ENCODE peak calls at places on chromosomes 13 and 19, in six cellular contexts. P is hepatic stellate cell; S is Daoy; R is left ventricle myocardium superior; Z is stimulated activated CD4-positive, alpha-beta T cell treated with anti-CD3 and anti-CD28 coated beads, Interleukin-12 subunit alpha, Interleukin-12 subunit beta, amount 100 ng/mL, for 24 hours; A is stimulated activated CD8-positive, alpha-beta memory T cell treated with anti-CD3 and anti-CD28 coated beads, Interleukin-15, amount 100 ng/mL, for 1 hour. J is an unnamed sample.

GRCh38 chr13:39463611-39464010 is 139.4 kb downstream of the LHFPL6 start:
- DNase-seq in R (no peak), P (no peak), Z (no peak), S (no peak), A (no peak), J (no peak)

GRCh38 chr19:34851277-34851804 is 75.4 kb upstream of the ZNF30 start:
- DNase-seq in A (no peak), S (no peak), P (no peak), R (no peak), Z (no peak), J (no peak)

GRCh38 chr13:113904411-113904810 is 40.5 kb upstream of the GAS6 start:
- DNase-seq in Z (no peak), A (no peak), S (peak), R (peak), P (no peak), J (peak)

GRCh38 chr19:15252398-15253018 is 20.3 kb upstream of the EPHX3 start:
- DNase-seq in R (no peak), P (peak), A (no peak), Z (no peak), S (peak), J (peak)

GRCh38 chr13:107554355-107554905 is 660.9 kb downstream of the LIG4 start:
- DNase-seq in P (no peak), Z (no peak), R (no peak), A (no peak), S (no peak), J (no peak)

GRCh38 chr19:50046649-50047503 is 21.1 kb downstream of the ZNF473 start:
- DNase-seq in S (peak), P (no peak), Z (peak), R (peak), A (peak), J (peak)

GRCh38 chr19:17332677-17333581 is 1.7 kb downstream of the ANO8 start:
- DNase-seq in R (peak), Z (no peak), S (peak), A (no peak), P (no peak), J (peak)

GRCh38 chr13:98557934-98558630 is 18.8 kb downstream of the STK24 start:
- DNase-seq in R (no peak), A (no peak), Z (no peak), S (peak), P (peak), J (no peak)

GRCh38 chr13:32969516-32969941 is 46.7 kb upstream of the KL start:
- DNase-seq in A (no peak), S (peak), R (no peak), P (peak), Z (no peak), J (peak)

GRCh38 chr13:59464926-59465325 is 698.8 kb downstream of the DIAPH3 start:
- DNase-seq in R (no peak), S (no peak), P (no peak), A (no peak), Z (no peak), J (no peak)

GRCh38 chr13:48873081-48873480 is 102.6 kb upstream of the FNDC3A start:
- DNase-seq in P (no peak), Z (no peak), S (no peak), A (no peak), R (no peak), J (no peak)

GRCh38 chr19:13849991-13850909 is 26.7 kb upstream of the NANOS3 start:
- DNase-seq in R (peak), Z (peak), A (no peak), S (peak), P (peak), J (peak)

GRCh38 chr19:46824887-46825730 is 25.5 kb downstream of the AP2S1 start:
- DNase-seq in Z (no peak), S (no peak), P (no peak), A (no peak), R (no peak), J (no peak)

GRCh38 chr13:114226088-114226487 is 8.6 kb upstream of the CDC16 start:
- DNase-seq in A (no peak), S (no peak), P (no peak), R (no peak), Z (no peak), J (no peak)

GRCh38 chr13:109778102-109778542 is 8.3 kb downstream of the IRS2 start:
- DNase-seq in S (peak), R (no peak), A (no peak), P (no peak), Z (no peak), J (peak)

GRCh38 chr19:17213334-17213733 is 1.8 kb upstream of the USE1 start:
- DNase-seq in S (no peak), A (no peak), P (no peak), Z (no peak), R (peak), J (no peak)

GRCh38 chr19:49256691-49257090 is 68.3 kb downstream of the SLC6A16 start:
- DNase-seq in Z (no peak), S (no peak), A (no peak), P (no peak), R (no peak), J (no peak)

GRCh38 chr13:97274782-97275252 is 52.7 kb downstream of the MBNL2 start:
- DNase-seq in A (no peak), S (no peak), R (no peak), P (no peak), Z (no peak), J (peak)

GRCh38 chr19:45179063-45179847 is 671 bp downstream of the BLOC1S3 start:
- DNase-seq in Z (peak), R (peak), P (no peak), S (peak), A (no peak), J (peak)